ENCODE peak calls at places on chromosomes 3 and 15, in five cellular contexts. G is GM12865, B is fibroblast of villous mesenchyme, U is G401, F is left ventricle myocardium inferior. M is an unnamed sample.

GRCh38 chr3:125245521-125245920 is 33.0 kb upstream of the SLC12A8 start:
- DNase-seq in F (no peak), G (no peak), U (no peak), B (no peak), M (no peak)

GRCh38 chr3:11465744-11466611 is 177.7 kb downstream of the VGLL4 start:
- DNase-seq in U (peak; percentile 14), G (no peak), F (no peak), B (peak; percentile 88), M (peak; percentile 57)

GRCh38 chr3:127092776-127093175 is 100.2 kb upstream of the PRR23E start:
- DNase-seq in F (no peak), B (no peak), U (no peak), G (no peak), M (no peak)

GRCh38 chr15:62612183-62612733 is 430.3 kb upstream of the TPM1 start:
- DNase-seq in B (no peak), U (no peak), G (no peak), F (no peak), M (no peak)

GRCh38 chr15:101206173-101206572 is 45.7 kb downstream of the CHSY1 start:
- DNase-seq in G (no peak), F (no peak), U (no peak), B (peak; percentile 87), M (no peak)

GRCh38 chr15:90868261-90868689 is at the start of gene FURIN:
- DNase-seq in G (no peak), F (no peak), B (no peak), U (no peak), M (no peak)

GRCh38 chr15:38226867-38227266 is 25.8 kb upstream of the SPRED1 start:
- DNase-seq in F (no peak), U (peak; percentile 8), G (no peak), B (peak; percentile 79), M (no peak)

GRCh38 chr3:26624209-26624775 is 1.7 kb downstream of the LRRC3B start:
- DNase-seq in U (peak; percentile 83), B (no peak), G (no peak), F (no peak), M (no peak)

GRCh38 chr15:62288361-62289017 is 123.4 kb upstream of the C2CD4B start:
- DNase-seq in B (no peak), U (no peak), G (no peak), F (no peak), M (no peak)